ENCODE peak calls at places on chromosome 12, in six cellular contexts. A is effector memory CD8-positive, alpha-beta T cell; Y is endothelial cell; Z is ACHN; U is occipital lobe; D is EL. G is an unnamed sample.

GRCh38 chr12:69553626-69554248 is 31.5 kb upstream of the CCT2 start:
- DNase-seq in A (no peak), Y (no peak), Z (peak), U (no peak), D (peak), G (no peak)

GRCh38 chr12:9378430-9378835 is 170.2 kb upstream of the PZP start:
- DNase-seq in A (no peak), Y (peak), Z (peak), U (no peak), D (no peak), G (no peak)

GRCh38 chr12:82473111-82473754 is 114.9 kb downstream of the METTL25 start:
- DNase-seq in A (no peak), Y (no peak), Z (no peak), U (no peak), D (no peak), G (no peak)

GRCh38 chr12:132190012-132190755 is 45.9 kb downstream of the NOC4L start:
- DNase-seq in A (no peak), Y (peak), Z (peak), U (no peak), D (no peak), G (no peak)

GRCh38 chr12:60266381-60266852 is 670.6 kb downstream of the SLC16A7 start:
- DNase-seq in A (no peak), Y (no peak), Z (peak), U (no peak), D (peak), G (no peak)

GRCh38 chr12:19772776-19773175 is 333.5 kb downstream of the AEBP2 start:
- DNase-seq in A (no peak), Y (no peak), Z (no peak), U (no peak), D (no peak), G (no peak)

GRCh38 chr12:6201775-6202292 is 1.6 kb downstream of the CD9 start:
- DNase-seq in A (no peak), Y (no peak), Z (peak), U (no peak), D (peak), G (no peak)

GRCh38 chr12:96462571-96463280 is 26.7 kb upstream of the CFAP54 start:
- DNase-seq in A (no peak), Y (no peak), Z (no peak), U (no peak), D (no peak), G (no peak)

GRCh38 chr12:666766-667308 is 3.6 kb upstream of the NINJ2 start:
- DNase-seq in A (no peak), Y (no peak), Z (no peak), U (no peak), D (peak), G (no peak)

GRCh38 chr12:126708492-126708896 is 1558.5 kb upstream of the TMEM132C start:
- DNase-seq in A (no peak), Y (no peak), Z (no peak), U (no peak), D (no peak), G (no peak)

GRCh38 chr12:49422038-49422575 is 54.8 kb downstream of the SPATS2 start:
- DNase-seq in A (no peak), Y (no peak), Z (no peak), U (no peak), D (no peak), G (no peak)

GRCh38 chr12:124646385-124647230 is 79.2 kb upstream of the NCOR2 start:
- DNase-seq in A (no peak), Y (no peak), Z (no peak), U (peak), D (no peak), G (peak)

GRCh38 chr12:47207005-47207717 is 127.4 kb upstream of the AMIGO2 start:
- DNase-seq in A (peak), Y (no peak), Z (no peak), U (no peak), D (no peak), G (no peak)

GRCh38 chr12:116717466-116718457 is 20.1 kb downstream of the SPRING1 start:
- DNase-seq in A (no peak), Y (no peak), Z (peak), U (peak), D (no peak), G (peak)

GRCh38 chr12:127539499-127539898 is 727.5 kb upstream of the TMEM132C start:
- DNase-seq in A (no peak), Y (no peak), Z (no peak), U (no peak), D (no peak), G (no peak)

G was measured in anterior cingulate cortex.